ENCODE peak calls at places on chromosomes 3 and 15, in four cellular contexts. One of them, this sample, is unnamed.

GRCh38 chr3:197891-198491 is 1.4 kb downstream of the CHL1 start:
- DNase-seq in HepG2: no peak
- DNase-seq in GM12878: no peak
- DNase-seq in K562: no peak
- DNase-seq in this sample: peak; percentile 5

GRCh38 chr15:70397816-70398215 is 300.1 kb upstream of the TLE3 start:
- DNase-seq in HepG2: no peak
- DNase-seq in GM12878: no peak
- DNase-seq in K562: no peak
- DNase-seq in this sample: no peak

GRCh38 chr3:142424754-142425153 is 23.1 kb downstream of the XRN1 start:
- DNase-seq in HepG2: no peak
- DNase-seq in GM12878: no peak
- DNase-seq in K562: no peak
- DNase-seq in this sample: no peak

GRCh38 chr3:16119887-16120286 is 54.6 kb upstream of the GALNT15 start:
- DNase-seq in HepG2: no peak
- DNase-seq in GM12878: no peak
- DNase-seq in K562: no peak
- DNase-seq in this sample: no peak

GRCh38 chr3:112979244-112979832 is 4.4 kb upstream of the CD200R1 start:
- DNase-seq in HepG2: peak; percentile 14
- DNase-seq in GM12878: no peak
- DNase-seq in K562: peak; percentile 9
- DNase-seq in this sample: peak; percentile 21

GRCh38 chr15:39413558-39413957 is 167.3 kb upstream of the THBS1 start:
- DNase-seq in HepG2: no peak
- DNase-seq in GM12878: peak; percentile 25
- DNase-seq in K562: no peak
- DNase-seq in this sample: no peak

GRCh38 chr15:47736123-47736786 is 18.9 kb downstream of the SEMA6D start:
- DNase-seq in HepG2: no peak
- DNase-seq in GM12878: no peak
- DNase-seq in K562: no peak
- DNase-seq in this sample: no peak

GRCh38 chr15:35533130-35534110 is 12.5 kb downstream of the DPH6 start:
- DNase-seq in HepG2: no peak
- DNase-seq in GM12878: no peak
- DNase-seq in K562: no peak
- DNase-seq in this sample: no peak

DNA sequence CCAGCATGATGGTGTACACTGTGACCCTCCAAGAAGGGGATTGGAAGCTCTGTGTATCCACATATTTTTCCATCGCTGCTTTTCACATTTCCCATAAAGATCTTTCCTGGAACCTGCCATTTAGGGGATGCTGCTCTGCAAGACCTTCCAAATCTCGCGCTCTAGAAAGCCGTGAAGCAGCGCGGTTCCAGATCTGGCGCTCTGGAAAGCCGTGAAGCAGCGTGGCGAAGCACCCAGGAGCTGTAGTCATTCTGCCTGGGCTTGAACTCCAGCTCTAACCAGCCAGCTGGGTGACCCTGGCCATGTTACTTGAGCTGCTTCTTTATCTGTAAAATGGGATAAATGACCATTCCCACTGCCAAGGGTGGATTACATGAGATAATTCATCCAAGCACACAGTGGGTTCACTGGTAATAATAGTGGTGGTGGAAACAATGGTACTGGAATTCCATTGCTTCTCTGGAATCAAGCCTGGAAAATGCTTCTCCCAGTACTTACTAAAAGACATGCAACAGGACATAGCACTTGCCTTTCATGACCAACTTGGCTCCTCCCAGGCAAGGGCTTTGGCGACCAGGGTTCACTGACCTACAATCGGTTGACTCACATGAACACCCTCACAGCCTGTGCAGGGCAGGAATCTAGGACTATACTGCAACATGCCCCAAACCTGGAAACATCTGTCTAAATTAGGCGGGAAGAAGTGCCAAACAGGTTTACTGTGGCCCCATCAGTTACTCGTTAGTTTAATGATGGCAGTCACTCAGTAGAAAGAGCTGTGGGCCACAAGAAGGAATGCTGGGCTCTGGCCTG is 70.7 kb downstream of the XXYLT1 start:
- DNase-seq in HepG2: peak; percentile 41
- DNase-seq in GM12878: no peak
- DNase-seq in K562: no peak
- DNase-seq in this sample: no peak
- H3K4me1 ChIP-seq in HepG2: peaks cover 81% of the 10 kb centered on the region
- H3K4me1 ChIP-seq in GM12878: peaks cover 11% of the 10 kb centered on the region
- H3K4me1 ChIP-seq in K562: peaks cover 48% of the 10 kb centered on the region
- H3K4me1 ChIP-seq in this sample: peaks cover 28% of the 10 kb centered on the region

DNA sequence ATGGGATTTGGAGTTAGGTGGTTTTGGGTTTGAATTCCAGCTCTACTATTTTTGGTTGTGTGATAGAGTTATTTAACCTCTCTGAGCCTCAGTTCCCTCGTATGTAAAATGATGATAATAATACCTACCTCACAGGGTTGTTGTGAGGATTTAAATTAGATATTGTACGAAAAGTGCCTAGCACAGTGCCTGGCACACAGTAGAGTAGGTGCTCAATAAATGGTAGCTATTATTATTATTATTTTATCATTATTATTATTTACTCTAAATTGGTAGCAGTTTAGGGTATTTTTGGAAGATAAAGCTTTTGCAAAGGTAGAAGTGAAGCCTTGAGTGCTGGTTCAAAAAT is 1.3 kb upstream of the AP2M1 start:
- DNase-seq in HepG2: no peak
- DNase-seq in GM12878: no peak
- DNase-seq in K562: no peak
- DNase-seq in this sample: no peak
- TF ChIP-seq CHD4 in HepG2: no peak
- TF ChIP-seq CHD4 in GM12878: no peak
- TF ChIP-seq CHD4 in K562: no peak
- TF ChIP-seq CHD4 in this sample: no peak

GRCh38 chr3:73610493-73610892 is 14.2 kb downstream of the PDZRN3 start:
- DNase-seq in HepG2: no peak
- DNase-seq in GM12878: no peak
- DNase-seq in K562: no peak
- DNase-seq in this sample: no peak
- H3K4me1 ChIP-seq in HepG2: peaks cover 9% of the 10 kb centered on the region
- H3K4me1 ChIP-seq in GM12878: no peaks in the 10 kb centered on the region
- H3K4me1 ChIP-seq in K562: no peaks in the 10 kb centered on the region
- H3K4me1 ChIP-seq in this sample: no peaks in the 10 kb centered on the region

GRCh38 chr3:13507791-13508339 is 27.8 kb downstream of the HDAC11 start:
- DNase-seq in HepG2: no peak
- DNase-seq in GM12878: no peak
- DNase-seq in K562: no peak
- DNase-seq in this sample: no peak
- TF ChIP-seq CHD4 in HepG2: no peak
- TF ChIP-seq CHD4 in GM12878: no peak
- TF ChIP-seq CHD4 in K562: no peak
- TF ChIP-seq CHD4 in this sample: no peak

DNA sequence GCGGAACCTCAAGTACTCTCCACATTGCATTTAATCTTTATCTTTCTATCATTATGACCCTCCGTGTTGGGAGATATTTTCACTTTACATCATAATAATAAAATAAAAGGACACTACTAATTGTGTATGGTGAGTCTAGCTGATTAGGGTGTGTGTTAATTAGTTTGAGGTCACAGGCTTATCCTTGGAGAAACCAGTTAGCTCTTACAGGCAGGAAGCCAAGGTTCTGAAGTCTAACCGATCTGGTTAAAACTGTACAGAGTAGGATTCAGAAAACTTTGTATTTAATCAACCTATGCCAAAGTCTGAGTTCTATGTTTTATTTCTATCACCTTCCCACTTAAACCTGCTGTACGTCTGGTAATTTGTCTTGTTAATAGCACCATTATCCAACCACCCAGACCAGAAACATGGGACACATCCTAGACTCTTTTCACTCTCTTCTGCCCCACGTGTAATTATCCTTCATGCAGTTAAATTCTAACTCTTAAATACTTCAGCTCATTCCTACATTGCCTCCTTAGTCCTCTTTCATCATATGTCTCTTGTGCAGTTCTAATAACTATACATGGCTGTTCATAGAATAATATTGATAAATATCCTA is 14.6 kb downstream of the TIPARP start:
- DNase-seq in HepG2: no peak
- DNase-seq in GM12878: no peak
- DNase-seq in K562: no peak
- DNase-seq in this sample: no peak
- H3K4me1 ChIP-seq in HepG2: peaks cover 49% of the 10 kb centered on the region
- H3K4me1 ChIP-seq in GM12878: peaks cover 44% of the 10 kb centered on the region
- H3K4me1 ChIP-seq in K562: peaks cover 53% of the 10 kb centered on the region
- H3K4me1 ChIP-seq in this sample: peaks cover 88% of the 10 kb centered on the region

GRCh38 chr15:92882697-92883642 is 17.2 kb upstream of the CHD2 start:
- DNase-seq in HepG2: no peak
- DNase-seq in GM12878: no peak
- DNase-seq in K562: no peak
- DNase-seq in this sample: no peak

GRCh38 chr15:92879949-92880725 is 20.0 kb upstream of the CHD2 start:
- DNase-seq in HepG2: no peak
- DNase-seq in GM12878: no peak
- DNase-seq in K562: no peak
- DNase-seq in this sample: no peak

GRCh38 chr15:92881838-92882696 is 18.1 kb upstream of the CHD2 start:
- DNase-seq in HepG2: peak; percentile 99
- DNase-seq in GM12878: peak; percentile 100
- DNase-seq in K562: peak; percentile 99
- DNase-seq in this sample: peak; percentile 100

GRCh38 chr15:92881570-92881837 is 18.6 kb upstream of the CHD2 start:
- DNase-seq in HepG2: no peak
- DNase-seq in GM12878: no peak
- DNase-seq in K562: no peak
- DNase-seq in this sample: no peak

DNA sequence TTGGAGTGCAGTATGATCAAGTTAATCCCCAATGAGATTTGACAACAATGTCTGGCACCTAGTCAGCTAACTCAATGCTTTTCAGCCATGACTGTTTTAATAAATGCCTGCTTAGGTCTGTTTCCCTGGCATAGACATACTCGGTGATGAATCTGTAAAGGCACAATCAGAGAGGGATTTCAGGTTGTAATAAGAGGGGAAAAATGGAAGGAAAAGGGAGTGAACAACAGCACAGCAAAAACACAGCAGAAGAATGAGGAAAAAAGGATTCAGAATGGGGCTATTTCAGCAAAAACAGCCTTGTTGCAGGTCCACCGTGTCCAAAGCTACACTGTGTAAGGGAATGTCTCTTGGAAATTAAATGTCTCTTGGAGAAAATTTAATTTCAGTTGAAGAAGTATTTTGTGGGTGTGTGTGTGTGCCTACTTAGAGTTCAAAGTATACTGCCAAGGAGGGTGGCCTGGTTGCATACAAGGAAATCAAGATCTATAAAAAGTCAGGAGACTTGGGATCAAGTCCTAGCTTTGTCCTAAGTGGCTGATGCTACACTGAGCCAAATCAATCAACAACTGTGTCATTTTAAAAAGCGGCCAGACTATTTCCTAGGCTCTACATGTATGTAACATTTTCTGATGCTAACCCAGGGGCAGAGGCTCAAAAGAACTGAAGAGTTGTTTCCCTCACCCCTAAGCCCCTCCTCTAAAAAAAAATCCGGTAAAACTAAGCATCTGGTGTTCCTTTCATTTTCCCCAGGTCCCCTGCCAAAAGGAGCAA is 19.1 kb upstream of the CHD2 start:
- DNase-seq in HepG2: no peak
- DNase-seq in GM12878: no peak
- DNase-seq in K562: no peak
- DNase-seq in this sample: no peak
- TF ChIP-seq CHD4 in HepG2: no peak
- TF ChIP-seq CHD4 in GM12878: no peak
- TF ChIP-seq CHD4 in K562: no peak
- TF ChIP-seq CHD4 in this sample: no peak

GRCh38 chr15:90563460-90563859 is 33.7 kb downstream of the CRTC3 start:
- DNase-seq in HepG2: no peak
- DNase-seq in GM12878: no peak
- DNase-seq in K562: no peak
- DNase-seq in this sample: no peak

GRCh38 chr15:90560229-90560771 is 30.6 kb downstream of the CRTC3 start:
- DNase-seq in HepG2: no peak
- DNase-seq in GM12878: no peak
- DNase-seq in K562: no peak
- DNase-seq in this sample: peak; percentile 55

GRCh38 chr15:90561344-90562244 is 31.9 kb downstream of the CRTC3 start:
- DNase-seq in HepG2: no peak
- DNase-seq in GM12878: no peak
- DNase-seq in K562: no peak
- DNase-seq in this sample: no peak

GRCh38 chr15:90564109-90564508 is 34.4 kb downstream of the CRTC3 start:
- DNase-seq in HepG2: no peak
- DNase-seq in GM12878: no peak
- DNase-seq in K562: no peak
- DNase-seq in this sample: no peak

GRCh38 chr15:90562669-90563068 is 32.9 kb downstream of the CRTC3 start:
- DNase-seq in HepG2: no peak
- DNase-seq in GM12878: no peak
- DNase-seq in K562: no peak
- DNase-seq in this sample: no peak
- H3K4me1 ChIP-seq in HepG2: peaks cover 53% of the 10 kb centered on the region
- H3K4me1 ChIP-seq in GM12878: peaks cover 51% of the 10 kb centered on the region
- H3K4me1 ChIP-seq in K562: peaks cover 11% of the 10 kb centered on the region
- H3K4me1 ChIP-seq in this sample: peaks cover 42% of the 10 kb centered on the region

DNA sequence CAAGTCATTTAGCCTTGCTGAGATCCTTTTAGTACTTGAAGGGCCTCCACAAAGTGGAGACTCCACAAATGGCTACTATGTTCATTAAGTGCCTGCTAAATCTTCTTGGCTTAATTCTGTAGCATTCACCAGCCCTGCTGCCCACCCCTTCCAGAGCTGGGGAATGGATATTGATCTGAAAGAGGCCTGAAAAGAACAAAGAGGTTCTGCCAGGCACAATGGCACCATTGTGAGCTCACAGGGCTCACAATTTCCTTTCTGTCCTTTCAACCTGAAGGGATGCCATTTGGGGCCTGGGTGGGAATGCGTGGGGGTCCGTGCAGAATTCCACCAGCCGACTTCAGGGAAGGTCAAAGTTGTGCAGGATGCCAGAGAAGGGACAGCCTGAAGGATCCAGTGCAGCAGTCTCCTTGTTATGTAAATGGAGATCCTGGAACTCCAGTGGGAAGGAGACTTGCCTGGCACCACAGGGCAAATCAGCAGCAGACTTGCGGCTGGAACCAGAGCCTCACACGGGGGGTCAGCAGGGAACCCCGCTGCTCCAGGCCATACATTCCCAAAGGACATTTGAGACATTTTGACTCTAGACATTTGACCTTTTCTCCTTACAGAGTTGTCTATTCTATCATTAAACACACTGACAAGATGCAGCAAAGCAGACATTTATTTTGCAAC is 21.6 kb upstream of the MORF4L1 start:
- DNase-seq in HepG2: peak; percentile 62
- DNase-seq in GM12878: no peak
- DNase-seq in K562: no peak
- DNase-seq in this sample: no peak
- TF ChIP-seq CHD4 in HepG2: no peak
- TF ChIP-seq CHD4 in GM12878: no peak
- TF ChIP-seq CHD4 in K562: no peak
- TF ChIP-seq CHD4 in this sample: no peak

GRCh38 chr15:74782596-74783071 is 754 bp downstream of the CSK start:
- DNase-seq in HepG2: no peak
- DNase-seq in GM12878: no peak
- DNase-seq in K562: no peak
- DNase-seq in this sample: no peak
- H3K4me1 ChIP-seq in HepG2: peaks cover 69% of the 10 kb centered on the region
- H3K4me1 ChIP-seq in GM12878: peaks cover 55% of the 10 kb centered on the region
- H3K4me1 ChIP-seq in K562: peaks cover 59% of the 10 kb centered on the region
- H3K4me1 ChIP-seq in this sample: peaks cover 22% of the 10 kb centered on the region

GRCh38 chr3:166879661-166880060 is 500.4 kb downstream of the ZBBX start:
- DNase-seq in HepG2: no peak
- DNase-seq in GM12878: no peak
- DNase-seq in K562: no peak
- DNase-seq in this sample: no peak
- TF ChIP-seq CHD4 in HepG2: no peak
- TF ChIP-seq CHD4 in GM12878: no peak
- TF ChIP-seq CHD4 in K562: no peak
- TF ChIP-seq CHD4 in this sample: no peak

This sample was measured in A549.